ENCODE peak calls at places on chromosome 7, in seven cellular contexts. O, Y, Z, B, X, G and T are unnamed samples.

GRCh38 chr7:21108182-21108581 is 319.7 kb upstream of the SP4 start:
- DNase-seq in O (no peak), Y (peak; percentile 11), Z (no peak), B (no peak), X (peak; percentile 38), G (no peak), T (no peak)

GRCh38 chr7:33750177-33750576 is 155.2 kb upstream of the BMPER start:
- DNase-seq in O (peak; percentile 12), Y (no peak), Z (no peak), B (no peak), X (no peak), G (no peak), T (no peak)

GRCh38 chr7:134782121-134782623 is 2.7 kb downstream of the CALD1 start:
- DNase-seq in O (no peak), Y (no peak), Z (no peak), B (no peak), X (no peak), G (no peak), T (no peak)

GRCh38 chr7:27962250-27962649 is 218.3 kb downstream of the JAZF1 start:
- DNase-seq in O (no peak), Y (no peak), Z (no peak), B (no peak), X (no peak), G (no peak), T (no peak)

GRCh38 chr7:32564542-32564941 is 69.3 kb downstream of the AVL9 start:
- DNase-seq in O (no peak), Y (no peak), Z (no peak), B (no peak), X (no peak), G (no peak), T (no peak)

GRCh38 chr7:135743907-135744789 is 4.5 kb downstream of the FAM180A start:
- DNase-seq in O (no peak), Y (no peak), Z (no peak), B (no peak), X (no peak), G (no peak), T (peak; percentile 40)

GRCh38 chr7:149849174-149849573 is 11.0 kb downstream of the ZNF862 start:
- DNase-seq in O (no peak), Y (peak; percentile 39), Z (no peak), B (no peak), X (no peak), G (no peak), T (no peak)

GRCh38 chr7:34080513-34080912 is 175.2 kb downstream of the BMPER start:
- DNase-seq in O (peak; percentile 53), Y (no peak), Z (no peak), B (no peak), X (no peak), G (no peak), T (no peak)

GRCh38 chr7:152905949-152906348 is 146.4 kb downstream of the ACTR3B start:
- DNase-seq in O (no peak), Y (no peak), Z (no peak), B (no peak), X (no peak), G (no peak), T (no peak)

GRCh38 chr7:5525271-5526189 is 101.9 kb upstream of the TNRC18 start:
- DNase-seq in O (peak; percentile 47), Y (peak; percentile 53), Z (peak; percentile 40), B (no peak), X (peak; percentile 40), G (no peak), T (peak; percentile 47)

GRCh38 chr7:155483868-155484325 is 26.0 kb downstream of the EN2 start:
- DNase-seq in O (peak; percentile 66), Y (no peak), Z (no peak), B (no peak), X (no peak), G (no peak), T (no peak)

GRCh38 chr7:151276651-151277590 is 28.4 kb upstream of the SMARCD3 start:
- DNase-seq in O (peak; percentile 58), Y (peak; percentile 85), Z (peak; percentile 32), B (peak; percentile 68), X (peak; percentile 53), G (peak; percentile 26), T (peak; percentile 45)

GRCh38 chr7:116138202-116138801 is 72.0 kb upstream of the TES start:
- DNase-seq in O (peak; percentile 69), Y (peak; percentile 60), Z (peak; percentile 48), B (peak; percentile 65), X (peak; percentile 82), G (no peak), T (no peak)

GRCh38 chr7:435518-436366 is 83.9 kb downstream of the PDGFA start:
- DNase-seq in O (peak; percentile 47), Y (no peak), Z (no peak), B (no peak), X (peak; percentile 82), G (no peak), T (no peak)

GRCh38 chr7:132422502-132423101 is 153.7 kb downstream of the PLXNA4 start:
- DNase-seq in O (no peak), Y (no peak), Z (no peak), B (no peak), X (peak; percentile 70), G (no peak), T (no peak)

GRCh38 chr7:83426325-83426724 is 222.6 kb downstream of the SEMA3E start:
- DNase-seq in O (no peak), Y (no peak), Z (no peak), B (no peak), X (no peak), G (no peak), T (no peak)

GRCh38 chr7:83429493-83429892 is 219.4 kb downstream of the SEMA3E start:
- DNase-seq in O (no peak), Y (peak; percentile 13), Z (no peak), B (no peak), X (no peak), G (no peak), T (no peak)

DNA sequence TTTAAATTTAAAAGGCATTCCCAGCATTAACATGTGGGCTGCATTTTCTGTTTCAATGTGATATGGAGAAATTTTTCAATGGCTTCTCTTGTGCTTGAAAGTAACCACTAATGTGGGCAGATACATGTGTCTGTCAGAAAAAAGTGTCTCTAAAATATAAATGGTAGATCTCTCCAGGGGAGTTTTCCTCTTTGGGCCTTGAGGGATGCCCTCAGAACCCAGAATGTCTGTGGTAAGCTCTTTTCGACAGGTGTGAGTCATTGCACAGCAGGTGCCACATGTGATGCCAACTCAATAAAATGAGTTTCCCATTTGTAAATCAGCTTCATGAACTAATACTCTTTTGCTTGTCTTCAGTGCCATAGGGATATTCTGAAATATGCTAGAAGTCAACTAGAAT is 221.0 kb downstream of the SEMA3E start:
- DNase-seq in O (peak; percentile 28), Y (peak; percentile 9), Z (peak; percentile 12), B (no peak), X (peak; percentile 43), G (no peak), T (no peak)
- H3K4me1 ChIP-seq in O (no peaks in the 10 kb centered on the region), Y (peaks cover 23% of the 10 kb centered on the region), Z (peaks cover 3% of the 10 kb centered on the region), B (no peaks in the 10 kb centered on the region), X (peaks cover under 1% of the 10 kb centered on the region), G (no peaks in the 10 kb centered on the region), T (no peaks in the 10 kb centered on the region)

DNA sequence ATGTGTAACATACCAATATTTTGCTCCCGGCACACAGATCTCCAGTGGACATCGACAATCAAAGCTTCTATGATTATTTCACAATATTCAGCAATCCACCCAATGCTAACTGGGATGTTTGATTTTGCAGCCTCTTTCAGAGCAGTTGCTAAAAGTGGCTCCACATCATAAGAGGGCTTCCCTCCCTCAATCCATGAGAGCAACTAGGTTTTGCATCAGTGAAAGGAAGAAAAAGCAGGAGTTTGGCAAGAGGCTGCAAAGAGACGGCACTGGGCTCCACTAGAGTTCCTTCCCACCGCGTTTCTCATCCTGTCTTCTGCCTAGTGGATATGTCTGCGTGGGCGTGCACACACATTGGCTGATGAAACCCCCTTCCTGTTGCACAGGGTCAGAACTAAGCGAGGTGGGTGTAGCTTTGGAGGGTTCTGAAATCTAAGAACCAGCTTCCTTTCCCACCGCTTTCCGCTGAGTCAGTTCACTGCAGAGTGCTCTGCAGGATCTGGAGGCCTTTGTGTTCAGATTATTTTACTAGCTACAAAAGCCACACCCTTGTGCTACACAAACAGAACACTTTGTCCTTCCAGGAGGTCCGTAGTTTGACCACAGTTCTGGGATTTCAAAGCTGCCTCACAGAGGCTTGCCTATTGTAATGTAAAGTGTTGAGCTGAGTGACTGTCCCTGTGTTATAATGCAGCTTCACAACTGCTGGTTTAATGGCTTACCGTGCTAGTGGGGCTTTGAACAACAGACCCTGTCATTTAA is 28.1 kb downstream of the ARL4A start:
- DNase-seq in O (peak; percentile 93), Y (peak; percentile 94), Z (peak; percentile 77), B (peak; percentile 73), X (peak; percentile 97), G (no peak), T (peak; percentile 50)
- H3K4me1 ChIP-seq in O (peaks cover 50% of the 10 kb centered on the region), Y (peaks cover 48% of the 10 kb centered on the region), Z (peaks cover 23% of the 10 kb centered on the region), B (peaks cover 12% of the 10 kb centered on the region), X (peaks cover 74% of the 10 kb centered on the region), G (peaks cover 15% of the 10 kb centered on the region), T (peaks cover 6% of the 10 kb centered on the region)

DNA sequence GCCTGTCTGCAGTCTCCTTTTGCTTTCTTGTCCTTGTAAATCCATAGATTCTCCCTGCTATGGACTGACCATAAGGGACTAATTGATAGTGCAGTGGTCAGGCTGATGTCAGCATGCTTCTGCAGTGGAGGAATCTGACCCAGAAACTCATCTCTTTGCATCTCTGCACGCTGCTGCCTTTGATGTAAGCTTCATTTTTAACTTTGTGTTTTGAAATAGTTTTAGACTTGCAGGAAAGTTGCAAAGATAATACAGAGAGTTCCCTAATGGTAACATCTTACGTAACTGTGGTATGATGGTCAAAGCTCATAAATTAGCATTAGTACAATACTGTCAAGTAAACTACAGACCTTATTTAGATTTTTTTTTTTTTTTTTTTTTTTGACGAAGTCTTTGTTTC is 89.6 kb downstream of the GALNT17 start:
- DNase-seq in O (no peak), Y (no peak), Z (no peak), B (no peak), X (no peak), G (no peak), T (no peak)
- H3K4me1 ChIP-seq in O (no peaks in the 10 kb centered on the region), Y (no peaks in the 10 kb centered on the region), Z (no peaks in the 10 kb centered on the region), B (no peaks in the 10 kb centered on the region), X (no peaks in the 10 kb centered on the region), G (no peaks in the 10 kb centered on the region), T (no peaks in the 10 kb centered on the region)

GRCh38 chr7:69433086-69433485 is 165.2 kb upstream of the AUTS2 start:
- DNase-seq in O (no peak), Y (no peak), Z (no peak), B (no peak), X (no peak), G (no peak), T (no peak)

GRCh38 chr7:69430502-69431145 is 167.7 kb upstream of the AUTS2 start:
- DNase-seq in O (no peak), Y (peak; percentile 3), Z (no peak), B (no peak), X (no peak), G (no peak), T (peak; percentile 32)

GRCh38 chr7:69431626-69432025 is 166.6 kb upstream of the AUTS2 start:
- DNase-seq in O (no peak), Y (no peak), Z (no peak), B (no peak), X (no peak), G (no peak), T (no peak)

GRCh38 chr7:69436944-69437343 is 161.3 kb upstream of the AUTS2 start:
- DNase-seq in O (no peak), Y (no peak), Z (no peak), B (no peak), X (no peak), G (no peak), T (no peak)

DNA sequence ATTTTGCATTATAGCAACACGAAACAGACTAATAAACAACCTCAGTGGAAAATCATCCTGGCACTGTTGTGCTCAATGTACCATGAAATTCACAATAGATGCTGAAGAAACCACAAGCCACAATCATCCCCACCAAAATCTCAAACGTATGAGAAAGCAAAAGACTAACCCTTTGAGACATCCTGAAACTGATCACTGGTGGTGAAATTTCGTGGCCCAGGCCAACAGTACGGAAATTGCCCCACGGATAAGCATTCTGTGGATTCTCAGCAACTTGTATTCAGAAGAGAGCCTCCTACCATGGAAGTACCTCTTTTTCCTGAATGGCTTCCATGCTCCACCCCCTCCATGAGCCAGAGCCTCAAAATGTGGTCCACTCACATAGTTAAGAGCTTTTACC is 163.9 kb upstream of the AUTS2 start:
- DNase-seq in O (no peak), Y (no peak), Z (no peak), B (no peak), X (no peak), G (no peak), T (no peak)
- H3K4me1 ChIP-seq in O (no peaks in the 10 kb centered on the region), Y (peaks cover 13% of the 10 kb centered on the region), Z (no peaks in the 10 kb centered on the region), B (no peaks in the 10 kb centered on the region), X (no peaks in the 10 kb centered on the region), G (no peaks in the 10 kb centered on the region), T (no peaks in the 10 kb centered on the region)